ENCODE peak calls at places on chromosomes 11 and 22, in six cellular contexts. R is stimulated activated CD8-positive, alpha-beta memory T cell treated with anti-CD3 and anti-CD28 coated beads, Interleukin-15, amount 100 ng/mL, for 24 hours; G is NCI-H1930; F is AG08395; K is left kidney; Q is stomach. H is an unnamed sample.

GRCh38 chr11:14789879-14790484 is 102.0 kb downstream of the CYP2R1 start:
- DNase-seq in R (no peak), G (no peak), F (no peak), K (no peak), Q (no peak), H (no peak)

GRCh38 chr11:8221025-8221723 is 42.5 kb downstream of the LMO1 start:
- DNase-seq in R (no peak), G (no peak), F (no peak), K (no peak), Q (no peak), H (no peak)

GRCh38 chr11:93603225-93603624 is 58.3 kb upstream of the CEP295 start:
- DNase-seq in R (no peak), G (no peak), F (no peak), K (no peak), Q (no peak), H (no peak)

GRCh38 chr22:45441158-45441557 is 27.7 kb downstream of the RIBC2 start:
- DNase-seq in R (no peak), G (no peak), F (peak), K (peak), Q (peak), H (peak)

GRCh38 chr11:26028294-26028954 is 303.5 kb upstream of the ANO3 start:
- DNase-seq in R (no peak), G (no peak), F (peak), K (no peak), Q (no peak), H (peak)

GRCh38 chr22:44738347-44738715 is 14.0 kb upstream of the ARHGAP8 start:
- DNase-seq in R (no peak), G (no peak), F (no peak), K (peak), Q (peak), H (no peak)

GRCh38 chr11:89203814-89204213 is 26.1 kb downstream of the TYR start:
- DNase-seq in R (no peak), G (no peak), F (no peak), K (no peak), Q (no peak), H (no peak)

GRCh38 chr22:37848587-37849088 is 581 bp upstream of the EIF3L start:
- DNase-seq in R (no peak), G (no peak), F (no peak), K (peak), Q (no peak), H (peak)

GRCh38 chr22:40121463-40121862 is 56.3 kb upstream of the TNRC6B start:
- DNase-seq in R (no peak), G (no peak), F (no peak), K (peak), Q (peak), H (no peak)

GRCh38 chr22:44963832-44964721 is 45.7 kb downstream of the PHF21B start:
- DNase-seq in R (no peak), G (no peak), F (no peak), K (no peak), Q (no peak), H (no peak)

GRCh38 chr11:95592455-95592854 is 197.1 kb downstream of the FAM76B start:
- DNase-seq in R (no peak), G (no peak), F (no peak), K (peak), Q (no peak), H (peak)

GRCh38 chr11:32088117-32088941 is 2.5 kb upstream of the RCN1 start:
- DNase-seq in R (no peak), G (no peak), F (peak), K (peak), Q (peak), H (peak)

GRCh38 chr11:95450547-95451123 is 219.6 kb upstream of the SESN3 start:
- DNase-seq in R (no peak), G (no peak), F (no peak), K (no peak), Q (no peak), H (no peak)

GRCh38 chr11:91005458-91005857 is 782.6 kb upstream of the CHORDC1 start:
- DNase-seq in R (no peak), G (no peak), F (no peak), K (no peak), Q (no peak), H (no peak)

GRCh38 chr11:114821626-114822025 is 143.3 kb downstream of the NXPE2 start:
- DNase-seq in R (no peak), G (no peak), F (no peak), K (peak), Q (no peak), H (no peak)

GRCh38 chr11:27347949-27348879 is 14.8 kb downstream of the CCDC34 start:
- DNase-seq in R (no peak), G (peak), F (no peak), K (peak), Q (no peak), H (no peak)

GRCh38 chr11:66559141-66559861 is 9.1 kb downstream of the CTSF start:
- DNase-seq in R (peak), G (no peak), F (peak), K (peak), Q (peak), H (no peak)

GRCh38 chr22:18035740-18036139 is 11.4 kb upstream of the MICAL3 start:
- DNase-seq in R (no peak), G (no peak), F (no peak), K (peak), Q (peak), H (no peak)

GRCh38 chr22:49826603-49827306 is 918 bp downstream of the BRD1 start:
- DNase-seq in R (no peak), G (no peak), F (peak), K (peak), Q (peak), H (peak)

H was measured in fibroblast of gingiva.